ENCODE peak calls at places on chromosome 15, in eight cellular contexts. T is stomach, H is suprapubic skin, W is sigmoid colon, P is K562, B is upper lobe of left lung, O is transverse colon, X is spleen. M is an unnamed sample.

GRCh38 chr15:72146221-72146620 is 28.0 kb downstream of the SENP8 start:
- DNase-seq in T (no peak), H (no peak), W (no peak), P (no peak), B (no peak), O (no peak), X (no peak), M (no peak)

GRCh38 chr15:29873264-29873663 is 51.0 kb upstream of the TJP1 start:
- DNase-seq in T (no peak), H (no peak), W (no peak), P (no peak), B (no peak), O (no peak), X (no peak), M (no peak)

GRCh38 chr15:96125681-96126080 is 204.8 kb upstream of the NR2F2 start:
- DNase-seq in T (no peak), H (no peak), W (no peak), P (peak; percentile 51), B (no peak), O (no peak), X (no peak), M (peak; percentile 10)

GRCh38 chr15:76310470-76311070 is 699 bp downstream of the ETFA start:
- DNase-seq in T (no peak), H (no peak), W (no peak), P (no peak), B (no peak), O (no peak), X (no peak), M (no peak)

GRCh38 chr15:80747317-80748053 is 31.7 kb upstream of the CEMIP start:
- DNase-seq in T (no peak), H (no peak), W (no peak), P (no peak), B (no peak), O (no peak), X (no peak), M (no peak)

GRCh38 chr15:41858756-41859155 is 20.1 kb downstream of the PLA2G4B start:
- DNase-seq in T (no peak), H (no peak), W (no peak), P (no peak), B (no peak), O (no peak), X (no peak), M (no peak)

GRCh38 chr15:84915011-84915958 is 30.8 kb downstream of the SLC28A1 start:
- DNase-seq in T (peak; percentile 30), H (no peak), W (peak; percentile 87), P (peak; percentile 80), B (peak; percentile 70), O (peak; percentile 38), X (no peak), M (no peak)

GRCh38 chr15:37098468-37099320 is 1.7 kb downstream of the MEIS2 start:
- DNase-seq in T (no peak), H (no peak), W (peak; percentile 76), P (peak; percentile 26), B (no peak), O (no peak), X (peak; percentile 73), M (no peak)

GRCh38 chr15:36361351-36361870 is 218.0 kb upstream of the CDIN1 start:
- DNase-seq in T (no peak), H (no peak), W (no peak), P (no peak), B (no peak), O (no peak), X (no peak), M (no peak)

GRCh38 chr15:70892912-70893560 is 410 bp downstream of the LRRC49 start:
- DNase-seq in T (no peak), H (no peak), W (no peak), P (no peak), B (peak; percentile 24), O (peak; percentile 35), X (peak; percentile 58), M (no peak)

GRCh38 chr15:79035111-79035601 is 55.4 kb downstream of the RASGRF1 start:
- DNase-seq in T (no peak), H (no peak), W (no peak), P (no peak), B (no peak), O (no peak), X (no peak), M (no peak)
- TF ChIP-seq CTCF in T (no peak), H (peak; percentile 13), W (no peak), P (no peak), B (peak; percentile 9), O (no peak), X (no peak), M (no peak)

GRCh38 chr15:39580630-39581500 is at the start of gene THBS1:
- DNase-seq in T (peak; percentile 70), H (peak; percentile 94), W (peak; percentile 97), P (peak; percentile 60), B (peak; percentile 76), O (peak; percentile 92), X (peak; percentile 87), M (peak; percentile 98)
- TF ChIP-seq POLR2A in T (peak; percentile 57), H (peak; percentile 96), W (peak; percentile 90), P (no peak), B (peak; percentile 71), O (peak; percentile 94), X (peak; percentile 19), M (peak; percentile 97)

GRCh38 chr15:74159773-74160172 is 13.7 kb upstream of the ISLR start:
- DNase-seq in T (no peak), H (no peak), W (no peak), P (no peak), B (no peak), O (no peak), X (no peak), M (no peak)

GRCh38 chr15:74156018-74156417 is 17.5 kb upstream of the ISLR start:
- DNase-seq in T (no peak), H (no peak), W (no peak), P (no peak), B (no peak), O (no peak), X (no peak), M (no peak)

GRCh38 chr15:74156678-74157411 is 16.7 kb upstream of the ISLR start:
- DNase-seq in T (no peak), H (peak; percentile 65), W (no peak), P (no peak), B (no peak), O (no peak), X (no peak), M (no peak)

GRCh38 chr15:74158855-74159650 is 14.5 kb upstream of the ISLR start:
- DNase-seq in T (no peak), H (no peak), W (no peak), P (no peak), B (no peak), O (no peak), X (no peak), M (no peak)

GRCh38 chr15:74157868-74158827 is 15.4 kb upstream of the ISLR start:
- DNase-seq in T (no peak), H (no peak), W (no peak), P (no peak), B (no peak), O (no peak), X (no peak), M (no peak)
- TF ChIP-seq POLR2AphosphoS5 in T (no peak), H (no peak), W (no peak), P (no peak), B (no peak), O (no peak), X (no peak), M (no peak)

GRCh38 chr15:89767411-89767915 is 8.7 kb upstream of the MESP2 start:
- DNase-seq in T (peak; percentile 71), H (no peak), W (no peak), P (no peak), B (no peak), O (no peak), X (peak; percentile 47), M (no peak)
- TF ChIP-seq CTCF in T (no peak), H (no peak), W (no peak), P (no peak), B (no peak), O (no peak), X (no peak), M (no peak)

GRCh38 chr15:83092309-83092976 is 15.0 kb upstream of the TM6SF1 start:
- DNase-seq in T (peak; percentile 32), H (no peak), W (peak; percentile 73), P (peak; percentile 62), B (peak; percentile 76), O (peak; percentile 36), X (no peak), M (no peak)
- TF ChIP-seq POLR2A in T (no peak), H (peak; percentile 42), W (no peak), P (peak; percentile 68), B (peak; percentile 56), O (peak; percentile 40), X (no peak), M (no peak)

GRCh38 chr15:92467245-92467644 is 73.6 kb downstream of the ST8SIA2 start:
- DNase-seq in T (no peak), H (no peak), W (no peak), P (no peak), B (no peak), O (no peak), X (no peak), M (no peak)
- TF ChIP-seq POLR2AphosphoS5 in T (no peak), H (no peak), W (no peak), P (no peak), B (no peak), O (no peak), X (no peak), M (no peak)

GRCh38 chr15:57743424-57743823 is 36.9 kb downstream of the POLR2M start:
- DNase-seq in T (no peak), H (no peak), W (no peak), P (no peak), B (no peak), O (no peak), X (no peak), M (no peak)
- TF ChIP-seq CTCF in T (no peak), H (no peak), W (no peak), P (peak; percentile 39), B (no peak), O (no peak), X (no peak), M (no peak)

DNA sequence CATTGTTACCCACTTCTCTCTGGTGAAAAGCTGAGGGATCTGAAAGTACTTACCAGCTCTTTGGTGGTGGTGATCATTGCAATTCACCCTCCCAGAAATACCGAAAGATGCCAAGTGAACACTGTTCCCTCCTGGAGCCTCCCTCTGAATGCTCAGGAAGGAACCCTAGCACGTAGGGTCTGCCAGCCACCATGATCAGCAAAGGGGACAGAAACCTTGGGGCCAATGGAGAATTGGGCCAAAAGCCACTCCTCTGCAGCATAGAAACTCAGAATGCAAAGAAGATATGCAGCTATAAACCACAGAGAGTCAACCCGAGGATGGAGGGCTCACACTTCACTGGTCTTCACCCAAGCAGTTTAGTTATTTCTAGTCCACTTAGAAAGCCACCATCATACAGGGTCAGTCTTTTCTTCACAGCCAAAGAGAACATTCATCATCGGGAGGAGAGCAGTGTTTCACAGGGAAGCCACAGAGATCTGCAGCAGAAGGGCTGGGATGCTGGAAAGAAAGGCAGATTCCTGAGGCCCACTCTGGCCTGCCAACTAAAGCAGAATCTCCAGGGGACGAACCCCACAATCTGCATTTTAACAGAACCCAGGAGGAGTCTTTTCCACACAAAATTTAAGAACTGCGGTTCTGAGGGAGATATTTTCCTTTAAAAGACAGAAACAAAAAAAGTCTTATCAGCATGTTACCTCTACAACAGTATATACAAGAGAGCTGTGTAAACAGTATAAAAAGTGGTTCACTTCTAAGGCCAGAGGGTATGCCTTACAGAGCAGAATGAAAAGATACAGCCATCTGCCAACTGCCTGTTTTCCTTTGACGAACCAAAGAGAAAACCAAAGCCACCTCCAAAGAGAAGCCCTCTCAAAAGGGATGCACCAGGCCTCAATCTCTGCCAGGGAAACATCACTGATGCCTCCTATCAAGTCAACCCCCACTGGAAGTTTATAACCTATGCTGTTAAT is 11.3 kb downstream of the TBC1D2B start:
- DNase-seq in T (no peak), H (no peak), W (peak; percentile 65), P (no peak), B (no peak), O (no peak), X (no peak), M (no peak)
- TF ChIP-seq POLR2A in T (no peak), H (no peak), W (no peak), P (no peak), B (no peak), O (no peak), X (no peak), M (no peak)

M was measured in esophagus muscularis mucosa.